ENCODE peak calls at places on chromosomes 12 and 14, in eight cellular contexts. One of them, this sample, is unnamed.

GRCh38 chr12:56221233-56221756 is 427 bp downstream of the RNF41 start:
- DNase-seq in brain microvascular endothelial cell: peak
- DNase-seq in HFF-Myc: no peak
- DNase-seq in fibroblast of the aortic adventitia: peak
- DNase-seq in astrocyte of the spinal cord: peak
- DNase-seq in uterus: peak
- DNase-seq in fibroblast of lung: peak
- DNase-seq in cardiac fibroblast: peak
- DNase-seq in this sample: peak

GRCh38 chr12:10226086-10226485 is 13.4 kb downstream of the GABARAPL1 start:
- DNase-seq in astrocyte of the spinal cord: no peak
- DNase-seq in fibroblast of lung: no peak
- DNase-seq in cardiac fibroblast: no peak
- DNase-seq in HFF-Myc: no peak
- DNase-seq in brain microvascular endothelial cell: no peak
- DNase-seq in uterus: no peak
- DNase-seq in fibroblast of the aortic adventitia: no peak
- DNase-seq in this sample: no peak

GRCh38 chr14:98198385-98198784 is 1073.6 kb downstream of the BCL11B start:
- DNase-seq in fibroblast of lung: no peak
- DNase-seq in uterus: no peak
- DNase-seq in fibroblast of the aortic adventitia: no peak
- DNase-seq in brain microvascular endothelial cell: no peak
- DNase-seq in HFF-Myc: no peak
- DNase-seq in astrocyte of the spinal cord: no peak
- DNase-seq in cardiac fibroblast: no peak
- DNase-seq in this sample: no peak

GRCh38 chr12:72359416-72359815 is 87.2 kb downstream of the TRHDE start:
- DNase-seq in brain microvascular endothelial cell: no peak
- DNase-seq in astrocyte of the spinal cord: no peak
- DNase-seq in cardiac fibroblast: no peak
- DNase-seq in fibroblast of the aortic adventitia: no peak
- DNase-seq in fibroblast of lung: no peak
- DNase-seq in uterus: no peak
- DNase-seq in HFF-Myc: no peak
- DNase-seq in this sample: no peak

GRCh38 chr12:6493580-6494350 is at the start of gene NCAPD2:
- DNase-seq in astrocyte of the spinal cord: peak
- DNase-seq in uterus: peak
- DNase-seq in brain microvascular endothelial cell: peak
- DNase-seq in cardiac fibroblast: peak
- DNase-seq in HFF-Myc: peak
- DNase-seq in fibroblast of the aortic adventitia: peak
- DNase-seq in fibroblast of lung: peak
- DNase-seq in this sample: peak

GRCh38 chr12:27969901-27970390 is 2.6 kb downstream of the PTHLH start:
- DNase-seq in brain microvascular endothelial cell: no peak
- DNase-seq in HFF-Myc: no peak
- DNase-seq in astrocyte of the spinal cord: peak
- DNase-seq in fibroblast of the aortic adventitia: peak
- DNase-seq in cardiac fibroblast: peak
- DNase-seq in fibroblast of lung: no peak
- DNase-seq in uterus: peak
- DNase-seq in this sample: peak

GRCh38 chr12:117188961-117189724 is 1.1 kb downstream of the FBXO21 start:
- DNase-seq in fibroblast of lung: peak
- DNase-seq in astrocyte of the spinal cord: peak
- DNase-seq in fibroblast of the aortic adventitia: peak
- DNase-seq in uterus: no peak
- DNase-seq in brain microvascular endothelial cell: peak
- DNase-seq in HFF-Myc: no peak
- DNase-seq in cardiac fibroblast: peak
- DNase-seq in this sample: peak

GRCh38 chr14:69280746-69281291 is 20.9 kb downstream of the GALNT16 start:
- DNase-seq in cardiac fibroblast: no peak
- DNase-seq in HFF-Myc: no peak
- DNase-seq in fibroblast of the aortic adventitia: no peak
- DNase-seq in fibroblast of lung: no peak
- DNase-seq in astrocyte of the spinal cord: no peak
- DNase-seq in brain microvascular endothelial cell: no peak
- DNase-seq in uterus: no peak
- DNase-seq in this sample: no peak

GRCh38 chr12:116524964-116525379 is 34.2 kb upstream of the MAP1LC3B2 start:
- DNase-seq in cardiac fibroblast: peak
- DNase-seq in fibroblast of the aortic adventitia: peak
- DNase-seq in astrocyte of the spinal cord: peak
- DNase-seq in fibroblast of lung: peak
- DNase-seq in uterus: peak
- DNase-seq in HFF-Myc: no peak
- DNase-seq in brain microvascular endothelial cell: no peak
- DNase-seq in this sample: peak

GRCh38 chr12:65960820-65961691 is 136.8 kb downstream of the HMGA2 start:
- DNase-seq in fibroblast of lung: no peak
- DNase-seq in fibroblast of the aortic adventitia: no peak
- DNase-seq in cardiac fibroblast: no peak
- DNase-seq in astrocyte of the spinal cord: no peak
- DNase-seq in HFF-Myc: no peak
- DNase-seq in brain microvascular endothelial cell: no peak
- DNase-seq in uterus: no peak
- DNase-seq in this sample: peak

GRCh38 chr12:120194534-120195395 is at the start of gene GCN1:
- DNase-seq in fibroblast of the aortic adventitia: peak
- DNase-seq in fibroblast of lung: peak
- DNase-seq in astrocyte of the spinal cord: peak
- DNase-seq in cardiac fibroblast: peak
- DNase-seq in HFF-Myc: peak
- DNase-seq in brain microvascular endothelial cell: peak
- DNase-seq in uterus: peak
- DNase-seq in this sample: peak

GRCh38 chr12:120199025-120199424 is 1.9 kb downstream of the RPLP0 start:
- DNase-seq in HFF-Myc: no peak
- DNase-seq in fibroblast of lung: no peak
- DNase-seq in brain microvascular endothelial cell: no peak
- DNase-seq in astrocyte of the spinal cord: no peak
- DNase-seq in uterus: no peak
- DNase-seq in cardiac fibroblast: no peak
- DNase-seq in fibroblast of the aortic adventitia: no peak
- DNase-seq in this sample: no peak

GRCh38 chr12:120196363-120196762 is 1.8 kb upstream of the GCN1 start:
- DNase-seq in brain microvascular endothelial cell: no peak
- DNase-seq in astrocyte of the spinal cord: no peak
- DNase-seq in HFF-Myc: no peak
- DNase-seq in cardiac fibroblast: no peak
- DNase-seq in fibroblast of the aortic adventitia: peak
- DNase-seq in fibroblast of lung: peak
- DNase-seq in uterus: no peak
- DNase-seq in this sample: no peak

GRCh38 chr12:120199595-120200306 is 1.2 kb downstream of the RPLP0 start:
- DNase-seq in brain microvascular endothelial cell: peak
- DNase-seq in fibroblast of the aortic adventitia: peak
- DNase-seq in fibroblast of lung: peak
- DNase-seq in astrocyte of the spinal cord: peak
- DNase-seq in HFF-Myc: no peak
- DNase-seq in uterus: peak
- DNase-seq in cardiac fibroblast: peak
- DNase-seq in this sample: peak

DNA sequence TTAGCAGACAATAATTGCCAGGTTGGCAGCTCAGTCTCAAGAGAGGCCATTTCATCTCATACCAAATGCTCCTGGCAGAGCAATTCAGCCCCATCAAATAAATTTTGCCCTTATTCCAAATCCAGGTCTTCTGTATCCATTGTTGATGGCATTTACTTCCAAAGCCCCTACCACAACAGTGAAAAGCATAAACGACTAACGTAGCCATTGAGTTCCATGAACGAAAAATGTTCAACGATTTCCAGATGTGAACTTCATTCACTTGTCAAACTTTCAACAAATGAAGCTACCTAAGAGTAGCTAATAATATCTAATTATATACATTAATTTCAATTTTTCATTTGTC is 3.0 kb upstream of the GCN1 start:
- DNase-seq in uterus: no peak
- DNase-seq in fibroblast of lung: no peak
- DNase-seq in cardiac fibroblast: no peak
- DNase-seq in brain microvascular endothelial cell: no peak
- DNase-seq in fibroblast of the aortic adventitia: no peak
- DNase-seq in HFF-Myc: no peak
- DNase-seq in astrocyte of the spinal cord: no peak
- DNase-seq in this sample: no peak
- H3K4me3 ChIP-seq in uterus: no peak
- H3K4me3 ChIP-seq in fibroblast of lung: no peak
- H3K4me3 ChIP-seq in cardiac fibroblast: no peak
- H3K4me3 ChIP-seq in brain microvascular endothelial cell: no peak
- H3K4me3 ChIP-seq in fibroblast of the aortic adventitia: peak
- H3K4me3 ChIP-seq in HFF-Myc: peak
- H3K4me3 ChIP-seq in astrocyte of the spinal cord: no peak
- H3K4me3 ChIP-seq in this sample: no peak

GRCh38 chr12:97716356-97716755 is 253.8 kb downstream of the RMST start:
- DNase-seq in astrocyte of the spinal cord: peak
- DNase-seq in fibroblast of lung: peak
- DNase-seq in HFF-Myc: no peak
- DNase-seq in cardiac fibroblast: peak
- DNase-seq in fibroblast of the aortic adventitia: no peak
- DNase-seq in uterus: no peak
- DNase-seq in brain microvascular endothelial cell: no peak
- DNase-seq in this sample: peak
- TF ChIP-seq CTCF in astrocyte of the spinal cord: peak
- TF ChIP-seq CTCF in fibroblast of lung: peak
- TF ChIP-seq CTCF in HFF-Myc: no peak
- TF ChIP-seq CTCF in cardiac fibroblast: no peak
- TF ChIP-seq CTCF in fibroblast of the aortic adventitia: no peak
- TF ChIP-seq CTCF in uterus: no peak
- TF ChIP-seq CTCF in brain microvascular endothelial cell: peak
- TF ChIP-seq CTCF in this sample: peak

GRCh38 chr12:29726741-29727348 is 56.9 kb downstream of the TMTC1 start:
- DNase-seq in cardiac fibroblast: no peak
- DNase-seq in astrocyte of the spinal cord: no peak
- DNase-seq in fibroblast of lung: no peak
- DNase-seq in brain microvascular endothelial cell: no peak
- DNase-seq in fibroblast of the aortic adventitia: no peak
- DNase-seq in uterus: no peak
- DNase-seq in HFF-Myc: no peak
- DNase-seq in this sample: no peak
- H3K4me3 ChIP-seq in cardiac fibroblast: no peak
- H3K4me3 ChIP-seq in astrocyte of the spinal cord: no peak
- H3K4me3 ChIP-seq in fibroblast of lung: no peak
- H3K4me3 ChIP-seq in brain microvascular endothelial cell: no peak
- H3K4me3 ChIP-seq in fibroblast of the aortic adventitia: no peak
- H3K4me3 ChIP-seq in uterus: no peak
- H3K4me3 ChIP-seq in HFF-Myc: no peak
- H3K4me3 ChIP-seq in this sample: no peak

DNA sequence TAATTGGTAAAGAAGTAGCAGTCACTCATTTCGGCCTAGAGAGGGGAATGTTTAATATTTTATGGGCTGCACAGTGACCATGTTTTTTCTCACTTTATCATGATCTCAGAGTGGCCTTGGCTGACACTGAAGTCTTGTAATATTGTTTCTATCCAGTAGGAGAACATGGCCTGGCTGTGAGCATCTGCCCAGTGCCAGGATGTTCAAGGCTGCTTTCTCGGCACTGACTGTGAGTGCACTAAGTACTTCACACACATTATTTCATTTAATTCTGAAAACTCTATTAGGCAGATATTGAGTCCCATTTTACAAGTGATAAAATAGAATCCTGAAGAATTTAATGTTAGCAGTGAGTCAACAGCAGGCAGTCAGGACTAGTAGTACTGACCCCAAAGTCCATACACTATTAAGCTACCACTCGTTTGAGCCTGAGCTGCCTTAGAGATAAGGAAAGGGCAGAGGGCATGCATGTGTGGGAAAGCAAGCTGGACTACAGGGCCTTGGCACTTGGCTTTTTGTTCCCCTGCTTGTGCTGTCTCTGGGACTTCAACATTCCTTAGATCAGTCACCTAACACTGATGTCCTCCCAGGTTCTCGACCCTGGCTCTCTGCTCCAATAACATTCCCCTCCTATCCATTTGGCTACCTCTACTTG is 42.2 kb upstream of the APPL2 start:
- DNase-seq in fibroblast of the aortic adventitia: peak
- DNase-seq in astrocyte of the spinal cord: no peak
- DNase-seq in fibroblast of lung: no peak
- DNase-seq in uterus: no peak
- DNase-seq in HFF-Myc: no peak
- DNase-seq in brain microvascular endothelial cell: peak
- DNase-seq in cardiac fibroblast: peak
- DNase-seq in this sample: no peak
- TF ChIP-seq CTCF in fibroblast of the aortic adventitia: peak
- TF ChIP-seq CTCF in astrocyte of the spinal cord: peak
- TF ChIP-seq CTCF in fibroblast of lung: no peak
- TF ChIP-seq CTCF in uterus: no peak
- TF ChIP-seq CTCF in HFF-Myc: peak
- TF ChIP-seq CTCF in brain microvascular endothelial cell: peak
- TF ChIP-seq CTCF in cardiac fibroblast: peak
- TF ChIP-seq CTCF in this sample: peak

GRCh38 chr12:78087363-78087675 is 256.6 kb downstream of the NAV3 start:
- DNase-seq in fibroblast of the aortic adventitia: peak
- DNase-seq in brain microvascular endothelial cell: no peak
- DNase-seq in astrocyte of the spinal cord: peak
- DNase-seq in HFF-Myc: no peak
- DNase-seq in cardiac fibroblast: peak
- DNase-seq in uterus: no peak
- DNase-seq in fibroblast of lung: peak
- DNase-seq in this sample: no peak

GRCh38 chr12:78086553-78087362 is 256.1 kb downstream of the NAV3 start:
- DNase-seq in fibroblast of lung: no peak
- DNase-seq in HFF-Myc: no peak
- DNase-seq in astrocyte of the spinal cord: peak
- DNase-seq in fibroblast of the aortic adventitia: peak
- DNase-seq in uterus: no peak
- DNase-seq in brain microvascular endothelial cell: no peak
- DNase-seq in cardiac fibroblast: no peak
- DNase-seq in this sample: no peak

GRCh38 chr12:78085562-78086182 is 255.0 kb downstream of the NAV3 start:
- DNase-seq in HFF-Myc: no peak
- DNase-seq in astrocyte of the spinal cord: peak
- DNase-seq in cardiac fibroblast: peak
- DNase-seq in brain microvascular endothelial cell: no peak
- DNase-seq in fibroblast of lung: peak
- DNase-seq in fibroblast of the aortic adventitia: peak
- DNase-seq in uterus: no peak
- DNase-seq in this sample: peak

DNA sequence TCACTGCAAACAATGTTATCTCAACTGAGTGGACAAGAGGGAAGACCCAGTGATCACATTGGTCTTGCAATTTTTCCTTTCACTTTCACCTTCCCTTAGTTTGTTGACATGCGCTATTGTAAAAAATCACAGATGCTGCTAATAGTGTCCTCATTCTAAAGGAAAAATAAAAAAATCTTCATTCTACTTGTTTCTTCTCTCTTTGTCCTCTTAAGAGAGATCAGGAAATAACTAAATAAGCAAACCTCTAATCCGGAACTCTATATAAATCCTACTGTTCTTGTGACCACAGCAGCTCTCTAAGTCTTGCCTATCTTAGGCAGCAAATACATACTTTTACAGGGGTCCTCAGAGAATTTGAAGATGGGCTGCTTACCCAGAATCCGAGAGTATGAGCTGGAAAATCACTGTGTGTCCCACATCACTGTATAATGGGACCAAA is 257.7 kb downstream of the NAV3 start:
- DNase-seq in HFF-Myc: no peak
- DNase-seq in cardiac fibroblast: peak
- DNase-seq in fibroblast of the aortic adventitia: peak
- DNase-seq in brain microvascular endothelial cell: no peak
- DNase-seq in astrocyte of the spinal cord: peak
- DNase-seq in fibroblast of lung: peak
- DNase-seq in uterus: no peak
- DNase-seq in this sample: no peak
- H3K4me3 ChIP-seq in HFF-Myc: no peak
- H3K4me3 ChIP-seq in cardiac fibroblast: no peak
- H3K4me3 ChIP-seq in fibroblast of the aortic adventitia: peak
- H3K4me3 ChIP-seq in brain microvascular endothelial cell: no peak
- H3K4me3 ChIP-seq in astrocyte of the spinal cord: peak
- H3K4me3 ChIP-seq in fibroblast of lung: peak
- H3K4me3 ChIP-seq in uterus: peak
- H3K4me3 ChIP-seq in this sample: no peak